ENCODE peak calls at places on chromosomes 3 and 15, in seven cellular contexts. One of them, this sample, is unnamed.

GRCh38 chr3:54572197-54572895 is 355.5 kb downstream of the LRTM1 start:
- DNase-seq in neuronal stem cell: no peak
- DNase-seq in activated T-cell treated with anti-CD3 and anti-CD28 coated beads for 24 hours: no peak
- DNase-seq in HT1080: no peak
- DNase-seq in left ventricle myocardium inferior: no peak
- DNase-seq in kidney tubule cell: peak
- DNase-seq in HTR-8/SVneo: no peak
- DNase-seq in this sample: peak

GRCh38 chr3:49295489-49296058 is 18.5 kb upstream of the C3orf62 start:
- DNase-seq in left ventricle myocardium inferior: no peak
- DNase-seq in activated T-cell treated with anti-CD3 and anti-CD28 coated beads for 24 hours: no peak
- DNase-seq in HT1080: peak
- DNase-seq in kidney tubule cell: peak
- DNase-seq in HTR-8/SVneo: peak
- DNase-seq in neuronal stem cell: no peak
- DNase-seq in this sample: no peak

GRCh38 chr3:66386011-66386924 is 114.6 kb downstream of the LRIG1 start:
- DNase-seq in HT1080: no peak
- DNase-seq in left ventricle myocardium inferior: no peak
- DNase-seq in kidney tubule cell: no peak
- DNase-seq in neuronal stem cell: no peak
- DNase-seq in HTR-8/SVneo: no peak
- DNase-seq in activated T-cell treated with anti-CD3 and anti-CD28 coated beads for 24 hours: no peak
- DNase-seq in this sample: no peak

GRCh38 chr3:9808345-9809037 is 1.6 kb upstream of the TTLL3 start:
- DNase-seq in activated T-cell treated with anti-CD3 and anti-CD28 coated beads for 24 hours: no peak
- DNase-seq in kidney tubule cell: peak
- DNase-seq in HT1080: peak
- DNase-seq in neuronal stem cell: peak
- DNase-seq in HTR-8/SVneo: no peak
- DNase-seq in left ventricle myocardium inferior: no peak
- DNase-seq in this sample: peak

GRCh38 chr3:194135806-194136518 is at the start of gene HES1:
- DNase-seq in activated T-cell treated with anti-CD3 and anti-CD28 coated beads for 24 hours: no peak
- DNase-seq in kidney tubule cell: peak
- DNase-seq in HTR-8/SVneo: peak
- DNase-seq in neuronal stem cell: peak
- DNase-seq in HT1080: peak
- DNase-seq in left ventricle myocardium inferior: peak
- DNase-seq in this sample: peak

GRCh38 chr3:194971965-194972364 is 286.3 kb downstream of the FAM43A start:
- DNase-seq in activated T-cell treated with anti-CD3 and anti-CD28 coated beads for 24 hours: no peak
- DNase-seq in HTR-8/SVneo: no peak
- DNase-seq in left ventricle myocardium inferior: no peak
- DNase-seq in kidney tubule cell: no peak
- DNase-seq in HT1080: no peak
- DNase-seq in neuronal stem cell: no peak
- DNase-seq in this sample: no peak

GRCh38 chr3:29639621-29640290 is 358.9 kb downstream of the RBMS3 start:
- DNase-seq in HT1080: no peak
- DNase-seq in kidney tubule cell: peak
- DNase-seq in neuronal stem cell: no peak
- DNase-seq in left ventricle myocardium inferior: no peak
- DNase-seq in HTR-8/SVneo: no peak
- DNase-seq in activated T-cell treated with anti-CD3 and anti-CD28 coated beads for 24 hours: no peak
- DNase-seq in this sample: peak

GRCh38 chr15:75732809-75733451 is 20.3 kb upstream of the CSPG4 start:
- DNase-seq in HT1080: peak
- DNase-seq in neuronal stem cell: peak
- DNase-seq in left ventricle myocardium inferior: peak
- DNase-seq in kidney tubule cell: peak
- DNase-seq in HTR-8/SVneo: peak
- DNase-seq in activated T-cell treated with anti-CD3 and anti-CD28 coated beads for 24 hours: peak
- DNase-seq in this sample: peak

GRCh38 chr15:68765602-68766368 is 54.9 kb downstream of the ANP32A start:
- DNase-seq in HT1080: no peak
- DNase-seq in neuronal stem cell: no peak
- DNase-seq in kidney tubule cell: no peak
- DNase-seq in HTR-8/SVneo: no peak
- DNase-seq in activated T-cell treated with anti-CD3 and anti-CD28 coated beads for 24 hours: no peak
- DNase-seq in left ventricle myocardium inferior: no peak
- DNase-seq in this sample: no peak

GRCh38 chr15:29822100-29822684 is at the start of gene TJP1:
- DNase-seq in left ventricle myocardium inferior: peak
- DNase-seq in kidney tubule cell: peak
- DNase-seq in HTR-8/SVneo: peak
- DNase-seq in activated T-cell treated with anti-CD3 and anti-CD28 coated beads for 24 hours: no peak
- DNase-seq in neuronal stem cell: peak
- DNase-seq in HT1080: peak
- DNase-seq in this sample: peak

GRCh38 chr3:167609156-167609555 is 44.6 kb downstream of the WDR49 start:
- DNase-seq in activated T-cell treated with anti-CD3 and anti-CD28 coated beads for 24 hours: no peak
- DNase-seq in HTR-8/SVneo: no peak
- DNase-seq in left ventricle myocardium inferior: no peak
- DNase-seq in HT1080: no peak
- DNase-seq in neuronal stem cell: no peak
- DNase-seq in kidney tubule cell: no peak
- DNase-seq in this sample: no peak

GRCh38 chr15:35281515-35281914 is 196.4 kb upstream of the NANOGP8 start:
- DNase-seq in HT1080: peak
- DNase-seq in left ventricle myocardium inferior: no peak
- DNase-seq in activated T-cell treated with anti-CD3 and anti-CD28 coated beads for 24 hours: no peak
- DNase-seq in HTR-8/SVneo: no peak
- DNase-seq in neuronal stem cell: no peak
- DNase-seq in kidney tubule cell: peak
- DNase-seq in this sample: peak

GRCh38 chr15:70380484-70380883 is 282.8 kb upstream of the TLE3 start:
- DNase-seq in activated T-cell treated with anti-CD3 and anti-CD28 coated beads for 24 hours: no peak
- DNase-seq in left ventricle myocardium inferior: no peak
- DNase-seq in neuronal stem cell: no peak
- DNase-seq in HTR-8/SVneo: no peak
- DNase-seq in HT1080: no peak
- DNase-seq in kidney tubule cell: no peak
- DNase-seq in this sample: no peak

GRCh38 chr3:77887611-77888010 is 847.7 kb downstream of the ROBO2 start:
- DNase-seq in HT1080: no peak
- DNase-seq in neuronal stem cell: no peak
- DNase-seq in left ventricle myocardium inferior: no peak
- DNase-seq in kidney tubule cell: no peak
- DNase-seq in HTR-8/SVneo: no peak
- DNase-seq in activated T-cell treated with anti-CD3 and anti-CD28 coated beads for 24 hours: no peak
- DNase-seq in this sample: no peak

GRCh38 chr15:37103475-37104071 is 3.2 kb upstream of the MEIS2 start:
- DNase-seq in left ventricle myocardium inferior: no peak
- DNase-seq in kidney tubule cell: no peak
- DNase-seq in activated T-cell treated with anti-CD3 and anti-CD28 coated beads for 24 hours: no peak
- DNase-seq in neuronal stem cell: no peak
- DNase-seq in HT1080: no peak
- DNase-seq in HTR-8/SVneo: no peak
- DNase-seq in this sample: no peak

GRCh38 chr3:19060404-19060803 is 87.9 kb upstream of the KCNH8 start:
- DNase-seq in kidney tubule cell: peak
- DNase-seq in HT1080: no peak
- DNase-seq in activated T-cell treated with anti-CD3 and anti-CD28 coated beads for 24 hours: no peak
- DNase-seq in left ventricle myocardium inferior: no peak
- DNase-seq in neuronal stem cell: no peak
- DNase-seq in HTR-8/SVneo: no peak
- DNase-seq in this sample: no peak

GRCh38 chr3:196227629-196228493 is 11.5 kb downstream of the SLC51A start:
- DNase-seq in HTR-8/SVneo: no peak
- DNase-seq in activated T-cell treated with anti-CD3 and anti-CD28 coated beads for 24 hours: no peak
- DNase-seq in neuronal stem cell: no peak
- DNase-seq in HT1080: no peak
- DNase-seq in left ventricle myocardium inferior: no peak
- DNase-seq in kidney tubule cell: no peak
- DNase-seq in this sample: no peak

GRCh38 chr3:115007966-115008365 is 139.1 kb downstream of the ZBTB20 start:
- DNase-seq in activated T-cell treated with anti-CD3 and anti-CD28 coated beads for 24 hours: no peak
- DNase-seq in neuronal stem cell: no peak
- DNase-seq in kidney tubule cell: no peak
- DNase-seq in HT1080: no peak
- DNase-seq in HTR-8/SVneo: no peak
- DNase-seq in left ventricle myocardium inferior: no peak
- DNase-seq in this sample: no peak

GRCh38 chr3:195714380-195715011 is 6.3 kb upstream of the MUC20 start:
- DNase-seq in HTR-8/SVneo: no peak
- DNase-seq in HT1080: no peak
- DNase-seq in activated T-cell treated with anti-CD3 and anti-CD28 coated beads for 24 hours: no peak
- DNase-seq in neuronal stem cell: no peak
- DNase-seq in left ventricle myocardium inferior: no peak
- DNase-seq in kidney tubule cell: no peak
- DNase-seq in this sample: no peak

GRCh38 chr3:67044955-67045354 is 46.8 kb downstream of the KBTBD8 start:
- DNase-seq in HT1080: no peak
- DNase-seq in HTR-8/SVneo: no peak
- DNase-seq in left ventricle myocardium inferior: no peak
- DNase-seq in neuronal stem cell: no peak
- DNase-seq in activated T-cell treated with anti-CD3 and anti-CD28 coated beads for 24 hours: no peak
- DNase-seq in kidney tubule cell: no peak
- DNase-seq in this sample: peak

GRCh38 chr15:45307230-45307924 is 55.3 kb downstream of the SLC28A2 start:
- DNase-seq in activated T-cell treated with anti-CD3 and anti-CD28 coated beads for 24 hours: no peak
- DNase-seq in HTR-8/SVneo: peak
- DNase-seq in neuronal stem cell: no peak
- DNase-seq in HT1080: peak
- DNase-seq in kidney tubule cell: peak
- DNase-seq in left ventricle myocardium inferior: no peak
- DNase-seq in this sample: peak

GRCh38 chr15:34847598-34847997 is 52.2 kb upstream of the ACTC1 start:
- DNase-seq in activated T-cell treated with anti-CD3 and anti-CD28 coated beads for 24 hours: no peak
- DNase-seq in HTR-8/SVneo: no peak
- DNase-seq in neuronal stem cell: no peak
- DNase-seq in left ventricle myocardium inferior: no peak
- DNase-seq in kidney tubule cell: no peak
- DNase-seq in HT1080: no peak
- DNase-seq in this sample: no peak

GRCh38 chr3:46209751-46210470 is 1.8 kb upstream of the CCR1 start:
- DNase-seq in left ventricle myocardium inferior: no peak
- DNase-seq in activated T-cell treated with anti-CD3 and anti-CD28 coated beads for 24 hours: no peak
- DNase-seq in kidney tubule cell: no peak
- DNase-seq in HT1080: no peak
- DNase-seq in HTR-8/SVneo: no peak
- DNase-seq in neuronal stem cell: no peak
- DNase-seq in this sample: no peak

GRCh38 chr3:136093771-136094170 is 102.4 kb downstream of the MSL2 start:
- DNase-seq in activated T-cell treated with anti-CD3 and anti-CD28 coated beads for 24 hours: no peak
- DNase-seq in HTR-8/SVneo: no peak
- DNase-seq in neuronal stem cell: no peak
- DNase-seq in kidney tubule cell: no peak
- DNase-seq in HT1080: no peak
- DNase-seq in left ventricle myocardium inferior: no peak
- DNase-seq in this sample: no peak

GRCh38 chr3:10281951-10282350 is 10.8 kb downstream of the GHRL start:
- DNase-seq in HTR-8/SVneo: no peak
- DNase-seq in HT1080: no peak
- DNase-seq in activated T-cell treated with anti-CD3 and anti-CD28 coated beads for 24 hours: no peak
- DNase-seq in kidney tubule cell: peak
- DNase-seq in left ventricle myocardium inferior: no peak
- DNase-seq in neuronal stem cell: no peak
- DNase-seq in this sample: no peak

GRCh38 chr3:45008117-45008516 is 18.0 kb upstream of the CLEC3B start:
- DNase-seq in neuronal stem cell: no peak
- DNase-seq in left ventricle myocardium inferior: no peak
- DNase-seq in HT1080: no peak
- DNase-seq in activated T-cell treated with anti-CD3 and anti-CD28 coated beads for 24 hours: no peak
- DNase-seq in kidney tubule cell: peak
- DNase-seq in HTR-8/SVneo: no peak
- DNase-seq in this sample: peak